ENCODE peak calls at places on chromosomes 5 and 9, in ten cellular contexts. K is RWPE1; E is lung microvascular endothelial cell; F is NCI-H82; G is HT-29; U is HTR-8/SVneo; N is NCI-H1105; M is RCC 7860; H is neuronal stem cell; I is naive thymus-derived CD8-positive, alpha-beta T cell. X is an unnamed sample.
A peak's percentile ranks its signal among the peaks of the same experiment; 100 is the strongest.

GRCh38 chr9:105425817-105426433 is 21.9 kb upstream of the FSD1L start:
- DNase-seq in U (peak; percentile 35), M (peak; percentile 18), E (peak; percentile 43), F (peak; percentile 57), N (peak; percentile 9), I (no peak), K (peak; percentile 66), G (peak; percentile 45), H (no peak), X (no peak)

GRCh38 chr5:50726475-50727148 is 60.2 kb downstream of the PARP8 start:
- DNase-seq in N (no peak), K (no peak), H (no peak), U (no peak), M (no peak), E (no peak), I (no peak), F (no peak), G (peak; percentile 21), X (no peak)

GRCh38 chr9:110710420-110710819 is 41.8 kb downstream of the MUSK start:
- DNase-seq in G (no peak), N (no peak), F (no peak), K (no peak), H (no peak), E (no peak), M (no peak), U (no peak), I (no peak), X (no peak)

GRCh38 chr9:137380606-137381005 is 42.4 kb downstream of the EXD3 start:
- DNase-seq in U (no peak), N (no peak), M (no peak), I (no peak), K (no peak), G (no peak), F (no peak), H (no peak), E (no peak), X (no peak)

GRCh38 chr5:157596449-157596848 is 20.9 kb upstream of the ADAM19 start:
- DNase-seq in I (no peak), H (no peak), M (no peak), G (no peak), K (no peak), E (no peak), N (no peak), F (no peak), U (no peak), X (peak; percentile 26)

GRCh38 chr9:130530932-130531331 is 48.4 kb upstream of the FUBP3 start:
- DNase-seq in N (no peak), E (peak; percentile 21), F (no peak), K (peak; percentile 58), I (no peak), H (no peak), U (peak; percentile 60), M (no peak), G (no peak), X (no peak)

GRCh38 chr5:159448-160172 is 31.7 kb upstream of the LRRC14B start:
- DNase-seq in U (no peak), E (no peak), G (no peak), F (no peak), K (no peak), I (no peak), M (peak; percentile 86), H (no peak), N (no peak), X (no peak)

GRCh38 chr5:178872302-178872701 is 12.5 kb downstream of the ZNF354B start:
- DNase-seq in F (no peak), M (no peak), U (no peak), K (no peak), I (no peak), H (no peak), G (no peak), N (no peak), E (no peak), X (no peak)

GRCh38 chr9:99253772-99254431 is 31.8 kb downstream of the SEC61B start:
- DNase-seq in N (no peak), G (no peak), H (no peak), K (no peak), U (no peak), F (no peak), M (no peak), I (peak; percentile 3), E (no peak), X (no peak)

GRCh38 chr5:159581502-159582249 is 251.4 kb upstream of the IL12B start:
- DNase-seq in U (peak; percentile 7), K (peak; percentile 93), N (peak; percentile 36), I (no peak), F (peak; percentile 36), M (peak; percentile 98), G (peak; percentile 49), E (no peak), H (no peak), X (no peak)

GRCh38 chr9:121975801-121976277 is 117.3 kb downstream of the TTLL11 start:
- DNase-seq in U (no peak), G (peak; percentile 49), I (no peak), M (peak; percentile 93), E (no peak), K (no peak), H (no peak), F (no peak), N (no peak), X (peak; percentile 88)

GRCh38 chr5:173771058-173771742 is 116.9 kb upstream of the CPEB4 start:
- DNase-seq in M (no peak), G (no peak), U (no peak), I (no peak), E (peak; percentile 62), F (peak; percentile 50), N (no peak), K (no peak), H (no peak), X (peak; percentile 82)

GRCh38 chr5:35675392-35675791 is 57.7 kb downstream of the SPEF2 start:
- DNase-seq in I (no peak), N (no peak), M (no peak), U (no peak), G (no peak), H (no peak), K (no peak), E (no peak), F (no peak), X (no peak)

GRCh38 chr5:64166201-64166959 is 737 bp downstream of the RNF180 start:
- DNase-seq in K (no peak), N (no peak), F (peak; percentile 8), U (no peak), H (peak; percentile 18), I (no peak), G (no peak), M (no peak), E (peak; percentile 5), X (peak; percentile 20)

GRCh38 chr9:78035369-78035993 is 3.9 kb upstream of the GNAQ start:
- DNase-seq in U (no peak), G (peak; percentile 89), K (peak; percentile 54), H (peak; percentile 74), I (peak; percentile 53), F (peak; percentile 79), M (peak; percentile 70), E (peak; percentile 86), N (peak; percentile 51), X (peak; percentile 84)

GRCh38 chr5:74636149-74636548 is 4.4 kb downstream of the ENC1 start:
- DNase-seq in N (no peak), F (peak; percentile 24), U (no peak), I (no peak), M (no peak), E (no peak), H (no peak), K (no peak), G (peak; percentile 58), X (no peak)

GRCh38 chr9:111622626-111623025 is 8.5 kb upstream of the DNAJC25 start:
- DNase-seq in E (peak; percentile 56), M (peak; percentile 86), N (no peak), I (no peak), H (no peak), G (peak; percentile 32), K (peak; percentile 68), F (no peak), U (peak; percentile 53), X (peak; percentile 80)

GRCh38 chr9:8762676-8763075 is 963.1 kb upstream of the DMAC1 start:
- DNase-seq in H (no peak), M (no peak), F (no peak), G (peak; percentile 5), N (no peak), U (no peak), K (no peak), E (no peak), I (no peak), X (peak; percentile 41)

GRCh38 chr5:152686931-152687330 is 281.9 kb upstream of the NMUR2 start:
- DNase-seq in F (peak; percentile 4), H (no peak), G (no peak), N (no peak), E (no peak), I (no peak), K (no peak), M (peak; percentile 11), U (no peak), X (no peak)

GRCh38 chr9:4117835-4118610 is 181.8 kb downstream of the GLIS3 start:
- DNase-seq in I (peak; percentile 10), N (no peak), F (peak; percentile 26), G (no peak), E (no peak), U (no peak), M (no peak), K (no peak), H (no peak), X (no peak)

GRCh38 chr5:180159756-180160155 is 49.3 kb downstream of the RASGEF1C start:
- DNase-seq in E (no peak), F (no peak), G (no peak), N (no peak), M (no peak), U (no peak), H (no peak), I (no peak), K (no peak), X (no peak)

GRCh38 chr5:147578228-147579024 is 68.6 kb upstream of the DPYSL3 start:
- DNase-seq in I (no peak), H (no peak), M (peak; percentile 54), F (peak; percentile 54), G (peak; percentile 42), N (peak; percentile 1), U (peak; percentile 45), K (peak; percentile 59), E (peak; percentile 73), X (peak; percentile 49)

GRCh38 chr5:14742427-14743010 is 78.0 kb downstream of the OTULIN start:
- DNase-seq in U (no peak), E (no peak), G (no peak), F (peak; percentile 5), K (no peak), M (no peak), N (no peak), H (no peak), I (no peak), X (no peak)

GRCh38 chr9:112338561-112338960 is 5.1 kb upstream of the PTBP3 start:
- DNase-seq in M (peak; percentile 88), G (peak; percentile 53), F (no peak), E (no peak), I (no peak), K (peak; percentile 33), U (no peak), H (no peak), N (no peak), X (peak; percentile 37)

GRCh38 chr9:114120192-114121014 is 21.3 kb upstream of the KIF12 start:
- DNase-seq in K (no peak), N (no peak), F (no peak), E (no peak), M (no peak), H (no peak), G (peak; percentile 68), U (no peak), I (no peak), X (peak; percentile 50)

GRCh38 chr9:76654051-76654461 is 110.2 kb upstream of the PCA3 start:
- DNase-seq in N (no peak), U (no peak), K (no peak), E (peak; percentile 39), F (no peak), H (no peak), M (no peak), G (no peak), I (no peak), X (no peak)

GRCh38 chr9:14433841-14434511 is 120.0 kb upstream of the NFIB start:
- DNase-seq in F (peak; percentile 47), G (peak; percentile 41), I (no peak), N (peak; percentile 73), H (no peak), K (peak; percentile 20), U (peak; percentile 20), E (peak; percentile 82), M (peak; percentile 36), X (peak; percentile 6)

GRCh38 chr5:8410618-8411017 is 541.7 kb downstream of the MTRR start:
- DNase-seq in I (no peak), G (no peak), M (no peak), K (no peak), N (no peak), E (no peak), F (no peak), H (no peak), U (no peak), X (no peak)